ENCODE peak calls at places on chromosomes 2 and 18, in six cellular contexts. I is HCT116, F is NB4, L is GM23338, B is right atrium auricular region, E is suprapubic skin. Y is an unnamed sample.

GRCh38 chr2:61911510-61911909 is 6.0 kb downstream of the COMMD1 start:
- DNase-seq in L (peak), B (no peak), F (peak), I (no peak), E (no peak), Y (no peak)

GRCh38 chr18:46239998-46240397 is 135.8 kb downstream of the HAUS1 start:
- DNase-seq in E (no peak), F (no peak), L (no peak), B (no peak), I (no peak), Y (no peak)

GRCh38 chr2:36800381-36800780 is 103.9 kb downstream of the VIT start:
- DNase-seq in B (no peak), I (no peak), L (no peak), E (no peak), F (no peak), Y (no peak)

GRCh38 chr2:62597323-62597722 is 91.3 kb upstream of the TMEM17 start:
- DNase-seq in F (no peak), E (no peak), I (no peak), B (no peak), L (no peak), Y (no peak)

GRCh38 chr18:58194028-58194427 is 150.0 kb downstream of the NEDD4L start:
- DNase-seq in L (peak), E (no peak), F (no peak), I (no peak), B (no peak), Y (no peak)

GRCh38 chr2:233764761-233765160 is 4.7 kb downstream of the UGT1A1 start:
- DNase-seq in I (no peak), B (no peak), F (no peak), E (no peak), L (no peak), Y (no peak)

GRCh38 chr18:3998698-3999333 is 456.3 kb downstream of the DLGAP1 start:
- DNase-seq in F (peak), E (no peak), L (peak), I (peak), B (no peak), Y (peak)

GRCh38 chr18:41713969-41714700 is 240.9 kb upstream of the PIK3C3 start:
- DNase-seq in F (no peak), E (no peak), L (no peak), B (no peak), I (no peak), Y (no peak)

GRCh38 chr18:29147944-29148343 is 971.0 kb upstream of the CDH2 start:
- DNase-seq in I (no peak), F (peak), B (no peak), L (peak), E (no peak), Y (no peak)

GRCh38 chr2:13942111-13942510 is 690.4 kb upstream of the LRATD1 start:
- DNase-seq in F (no peak), L (no peak), I (no peak), B (no peak), E (no peak), Y (no peak)

GRCh38 chr18:26421931-26422330 is 126.4 kb downstream of the KCTD1 start:
- DNase-seq in B (peak), L (no peak), E (no peak), I (no peak), F (no peak), Y (no peak)

GRCh38 chr2:73920577-73921545 is 5.8 kb upstream of the DGUOK start:
- DNase-seq in B (no peak), I (peak), E (no peak), F (peak), L (peak), Y (no peak)

GRCh38 chr18:37524139-37524538 is 41.5 kb downstream of the CELF4 start:
- DNase-seq in E (no peak), L (no peak), F (no peak), I (no peak), B (no peak), Y (no peak)

GRCh38 chr2:205047273-205047839 is 502.1 kb downstream of the PARD3B start:
- DNase-seq in L (peak), E (no peak), I (no peak), F (no peak), B (no peak), Y (no peak)

GRCh38 chr18:44028109-44028508 is 652.6 kb upstream of the SETBP1 start:
- DNase-seq in I (no peak), F (no peak), E (no peak), L (no peak), B (no peak), Y (no peak)

GRCh38 chr18:3411327-3411726 is 38.6 kb upstream of the TGIF1 start:
- DNase-seq in I (no peak), E (no peak), L (no peak), B (no peak), F (no peak), Y (no peak)

GRCh38 chr2:33441235-33441810 is 35.1 kb upstream of the RASGRP3 start:
- DNase-seq in L (peak), I (peak), F (peak), E (no peak), B (no peak), Y (no peak)

GRCh38 chr2:49251251-49251650 is 96.9 kb upstream of the FSHR start:
- DNase-seq in E (no peak), I (no peak), B (no peak), F (no peak), L (no peak), Y (no peak)

GRCh38 chr2:854460-854859 is 96.2 kb upstream of the SNTG2 start:
- DNase-seq in F (peak), B (no peak), I (peak), L (peak), E (no peak), Y (no peak)

GRCh38 chr2:218727502-218728165 is 17.0 kb downstream of the TTLL4 start:
- DNase-seq in E (no peak), B (no peak), F (peak), I (no peak), L (peak), Y (no peak)

GRCh38 chr18:68840554-68841263 is 42.8 kb downstream of the CCDC102B start:
- DNase-seq in E (no peak), B (no peak), L (peak), F (peak), I (peak), Y (no peak)

DNA sequence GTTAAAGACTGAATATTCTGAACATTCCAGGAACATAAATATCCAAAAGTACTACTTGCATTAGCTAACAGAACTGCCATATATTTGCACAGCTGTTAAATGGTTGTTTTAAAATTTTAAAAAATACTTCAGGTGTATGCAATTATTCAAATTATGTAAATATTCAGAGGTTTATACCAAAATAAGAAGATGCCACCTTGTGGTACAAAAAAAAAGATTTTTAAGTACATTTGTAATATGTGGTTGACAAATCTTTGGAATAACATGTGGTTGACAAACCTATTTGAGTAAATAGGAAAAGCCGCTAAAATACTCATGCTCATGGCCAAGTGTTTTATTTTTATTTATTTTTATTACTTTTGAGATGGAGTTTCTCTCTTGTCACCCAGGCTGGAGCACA is 439.8 kb upstream of the FANCL start:
- DNase-seq in L (no peak), F (no peak), I (no peak), B (no peak), E (no peak), Y (no peak)
- TF ChIP-seq CTCF in L (no peak), F (no peak), I (no peak), B (no peak), E (no peak), Y (no peak)

GRCh38 chr2:222290371-222290690 is 8.5 kb downstream of the PAX3 start:
- DNase-seq in F (no peak), L (no peak), I (no peak), B (no peak), E (no peak), Y (no peak)
- H3K4me3 ChIP-seq in F (no peak), L (peak), I (no peak), B (no peak), E (peak), Y (no peak)

DNA sequence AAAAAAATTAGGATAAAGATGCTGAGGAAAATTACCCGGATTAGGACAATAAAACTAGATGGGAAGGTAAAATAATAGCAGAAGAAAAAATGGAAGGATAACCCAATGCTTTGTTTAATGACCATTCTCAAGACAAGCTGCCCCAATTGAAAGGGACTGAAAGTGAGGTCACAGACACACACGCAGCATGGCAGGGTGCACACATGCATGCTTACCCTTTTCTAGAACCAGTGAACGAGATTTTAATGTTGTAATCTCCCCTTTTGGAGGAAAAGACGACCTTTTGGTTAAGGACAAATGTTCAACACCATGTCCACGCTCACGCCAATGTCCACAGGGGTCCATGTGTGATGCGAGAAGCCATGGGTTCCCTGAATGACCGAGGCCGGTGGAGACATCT is 70.9 kb downstream of the DDX1 start:
- DNase-seq in F (no peak), L (no peak), E (no peak), I (no peak), B (no peak), Y (no peak)
- TF ChIP-seq CTCF in F (no peak), L (no peak), E (no peak), I (no peak), B (no peak), Y (no peak)

GRCh38 chr2:241635756-241636155 is 1.2 kb downstream of the THAP4 start:
- DNase-seq in E (no peak), L (no peak), F (peak), B (no peak), I (no peak), Y (no peak)

GRCh38 chr2:241636983-241637232 is at the start of gene THAP4:
- DNase-seq in I (no peak), E (no peak), F (no peak), B (no peak), L (peak), Y (no peak)

GRCh38 chr2:241638063-241638660 is 669 bp downstream of the ATG4B start:
- DNase-seq in I (no peak), B (no peak), L (no peak), E (no peak), F (no peak), Y (no peak)

GRCh38 chr2:241637233-241638062 is at the start of gene ATG4B:
- DNase-seq in I (peak), E (peak), F (peak), L (peak), B (peak), Y (no peak)

DNA sequence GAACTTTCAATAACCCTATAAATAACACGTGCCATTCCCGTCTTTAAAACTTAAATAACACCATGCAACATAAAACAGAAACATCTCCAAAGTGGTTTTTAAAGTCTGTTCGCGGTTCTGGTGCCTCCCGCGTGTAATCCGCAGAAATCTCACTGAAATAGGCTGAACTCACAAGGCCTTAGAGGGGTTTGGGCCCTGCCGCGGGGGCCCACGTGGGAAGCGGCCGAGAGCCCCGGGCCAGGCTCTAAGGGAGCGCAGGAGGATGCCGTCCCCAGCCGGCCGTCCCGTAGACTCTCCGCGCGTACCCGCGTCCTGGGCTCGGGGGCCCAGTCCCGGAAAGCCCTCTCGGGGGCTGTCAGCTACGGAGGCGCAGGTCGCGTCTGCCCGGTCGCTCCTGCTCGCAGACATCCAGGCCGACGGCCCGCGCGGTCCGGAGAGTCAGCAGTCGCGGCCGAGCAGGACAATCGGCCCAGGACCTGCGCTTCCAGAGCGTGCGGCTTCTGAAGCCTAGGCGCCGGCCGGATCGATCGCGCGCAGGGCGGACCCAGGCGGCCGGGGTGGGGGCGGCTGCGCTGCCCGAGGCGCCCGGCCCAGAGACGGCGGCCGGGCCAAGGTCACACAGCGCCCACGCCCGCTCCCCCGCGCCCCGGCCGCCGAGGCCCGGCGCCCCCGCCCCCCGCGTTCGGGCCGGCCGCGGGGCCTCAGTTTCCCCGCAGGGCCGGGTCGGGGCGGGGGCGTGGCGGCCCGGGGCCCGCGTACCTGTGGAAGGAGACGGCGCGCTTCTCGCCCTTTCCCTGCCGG is 576 bp downstream of the THAP4 start:
- DNase-seq in B (no peak), F (peak), L (peak), E (no peak), I (no peak), Y (no peak)
- H3K4me3 ChIP-seq in B (peak), F (peak), L (peak), E (peak), I (peak), Y (peak)